ENCODE peak calls at places on chromosomes 6 and 20, in five cellular contexts. J is testis, W is right lobe of liver, R is body of pancreas, M is IMR-90. S is an unnamed sample.

GRCh38 chr6:1062786-1063545 is 248.9 kb upstream of the FOXQ1 start:
- DNase-seq in J (no peak), W (no peak), R (no peak), M (peak; percentile 30), S (peak; percentile 14)

GRCh38 chr6:4017847-4018193 is 61.1 kb downstream of the FAM217A start:
- DNase-seq in J (no peak), W (no peak), R (no peak), M (peak; percentile 34), S (peak; percentile 66)

GRCh38 chr20:36461600-36462439 is 79.5 kb upstream of the MYL9 start:
- DNase-seq in J (peak; percentile 57), W (peak; percentile 76), R (peak; percentile 67), M (peak; percentile 42), S (peak; percentile 72)

GRCh38 chr6:153357391-153357790 is 226.3 kb upstream of the RGS17 start:
- DNase-seq in J (no peak), W (no peak), R (no peak), M (no peak), S (no peak)

GRCh38 chr6:79441222-79441621 is 96.0 kb downstream of the LCA5 start:
- DNase-seq in J (no peak), W (no peak), R (no peak), M (no peak), S (no peak)

GRCh38 chr20:56911946-56912345 is 282.8 kb downstream of the TFAP2C start:
- DNase-seq in J (no peak), W (no peak), R (no peak), M (no peak), S (no peak)

GRCh38 chr20:52552181-52552872 is 360.7 kb upstream of the ZFP64 start:
- DNase-seq in J (no peak), W (no peak), R (no peak), M (peak; percentile 66), S (no peak)

GRCh38 chr6:42260972-42261371 is 43.3 kb upstream of the MRPS10 start:
- DNase-seq in J (peak; percentile 70), W (no peak), R (peak; percentile 41), M (no peak), S (peak; percentile 65)

GRCh38 chr6:167998206-167998605 is 735 bp downstream of the KIF25 start:
- DNase-seq in J (no peak), W (no peak), R (no peak), M (no peak), S (no peak)

GRCh38 chr20:64225166-64225595 is 30.4 kb upstream of the PCMTD2 start:
- DNase-seq in J (no peak), W (no peak), R (no peak), M (no peak), S (no peak)

GRCh38 chr20:64222273-64222672 is 33.3 kb upstream of the PCMTD2 start:
- DNase-seq in J (no peak), W (peak; percentile 83), R (no peak), M (peak; percentile 37), S (no peak)

GRCh38 chr20:64224344-64225165 is 31.0 kb upstream of the PCMTD2 start:
- DNase-seq in J (no peak), W (no peak), R (no peak), M (peak; percentile 97), S (no peak)

GRCh38 chr20:64222851-64223525 is 32.6 kb upstream of the PCMTD2 start:
- DNase-seq in J (peak; percentile 77), W (no peak), R (no peak), M (no peak), S (no peak)

GRCh38 chr20:64223526-64224067 is 32.0 kb upstream of the PCMTD2 start:
- DNase-seq in J (peak; percentile 76), W (no peak), R (peak; percentile 18), M (peak; percentile 46), S (no peak)
- TF ChIP-seq CTCF in J (no peak), W (no peak), R (no peak), M (peak; percentile 47), S (peak; percentile 7)

DNA sequence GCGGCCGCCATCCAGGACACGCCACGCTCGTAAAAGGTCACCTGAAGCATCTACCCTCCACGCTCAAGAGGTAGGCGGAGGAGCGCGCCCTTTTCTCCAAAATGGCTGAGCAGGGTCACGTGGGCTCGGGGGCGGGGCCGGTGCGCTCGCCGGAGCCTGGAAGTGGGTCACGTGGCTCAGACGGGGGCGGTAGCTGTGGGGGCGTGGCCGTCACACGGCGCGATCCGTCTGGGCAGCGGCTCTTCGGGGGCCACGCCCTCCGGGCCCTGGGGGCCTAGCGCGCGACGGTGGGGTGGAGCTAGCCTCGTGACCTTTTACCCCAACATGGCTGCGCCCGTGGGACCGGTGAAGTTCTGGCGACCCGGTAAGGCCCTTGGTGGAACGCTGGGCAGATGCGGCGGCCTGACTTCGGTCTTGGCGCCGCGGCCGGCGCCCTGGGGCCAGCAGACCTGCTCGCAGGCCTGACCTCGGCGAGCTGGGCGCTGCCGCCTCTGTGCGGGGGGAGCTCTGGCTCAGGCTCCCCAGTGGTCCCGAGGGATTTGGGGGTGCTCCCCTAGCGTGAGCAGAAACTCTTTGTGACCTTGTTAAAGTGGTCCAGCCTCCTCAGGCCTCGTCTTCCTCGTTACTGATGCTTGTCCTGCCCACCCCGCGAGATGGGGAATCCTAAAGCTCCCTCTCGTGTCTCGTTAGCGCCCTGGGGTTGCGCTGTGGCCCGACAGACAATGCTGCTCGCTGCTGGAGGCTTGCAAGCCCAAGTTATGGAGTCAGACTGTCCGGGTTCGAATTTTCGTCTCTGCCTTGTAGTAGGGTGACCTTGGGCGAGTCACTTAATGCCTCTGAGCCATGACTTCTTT is at the start of gene DHX35:
- DNase-seq in J (peak; percentile 99), W (peak; percentile 99), R (peak; percentile 98), M (peak; percentile 94), S (peak; percentile 98)
- TF ChIP-seq POLR2A in J (no peak), W (peak; percentile 54), R (peak; percentile 52), M (peak; percentile 31), S (peak; percentile 73)

GRCh38 chr6:8195040-8195713 is 92.8 kb upstream of the EEF1E1 start:
- DNase-seq in J (peak; percentile 26), W (no peak), R (no peak), M (no peak), S (peak; percentile 21)
- TF ChIP-seq CTCF in J (no peak), W (no peak), R (no peak), M (no peak), S (peak; percentile 20)

GRCh38 chr6:37050854-37051137 is 45.3 kb downstream of the FGD2 start:
- DNase-seq in J (no peak), W (no peak), R (no peak), M (no peak), S (no peak)
- TF ChIP-seq POLR2A in J (no peak), W (no peak), R (no peak), M (no peak), S (no peak)

GRCh38 chr6:44628347-44628746 is 240.8 kb downstream of the CDC5L start:
- DNase-seq in J (no peak), W (no peak), R (no peak), M (no peak), S (no peak)
- TF ChIP-seq CTCF in J (no peak), W (no peak), R (no peak), M (no peak), S (no peak)

GRCh38 chr20:47263502-47264084 is 92.9 kb downstream of the ZMYND8 start:
- DNase-seq in J (no peak), W (no peak), R (no peak), M (no peak), S (no peak)

GRCh38 chr20:47263080-47263479 is 93.4 kb downstream of the ZMYND8 start:
- DNase-seq in J (no peak), W (no peak), R (no peak), M (no peak), S (no peak)

GRCh38 chr20:47262008-47262364 is 94.5 kb downstream of the ZMYND8 start:
- DNase-seq in J (no peak), W (no peak), R (no peak), M (no peak), S (no peak)

GRCh38 chr20:47265214-47265613 is 91.3 kb downstream of the ZMYND8 start:
- DNase-seq in J (no peak), W (no peak), R (no peak), M (no peak), S (no peak)

GRCh38 chr20:47262365-47263013 is 94.0 kb downstream of the ZMYND8 start:
- DNase-seq in J (no peak), W (no peak), R (no peak), M (no peak), S (no peak)
- TF ChIP-seq POLR2A in J (no peak), W (no peak), R (no peak), M (no peak), S (no peak)

GRCh38 chr6:33211666-33212422 is 3.5 kb downstream of the RING1 start:
- DNase-seq in J (no peak), W (no peak), R (no peak), M (no peak), S (peak; percentile 12)
- TF ChIP-seq CTCF in J (no peak), W (no peak), R (no peak), M (no peak), S (no peak)

GRCh38 chr6:106181664-106182418 is 95.7 kb downstream of the PRDM1 start:
- DNase-seq in J (no peak), W (no peak), R (no peak), M (peak; percentile 88), S (no peak)
- TF ChIP-seq POLR2A in J (no peak), W (no peak), R (no peak), M (no peak), S (no peak)